ENCODE peak calls at places on chromosomes 16 and 17, in eight cellular contexts. One of them, this sample, is unnamed.

GRCh38 chr17:1882836-1883235 is 53.0 kb downstream of the RPA1 start:
- DNase-seq in GM12865: peak
- DNase-seq in progenitor cell of endocrine pancreas: no peak
- DNase-seq in neural crest cell: no peak
- DNase-seq in HFFc6: peak
- DNase-seq in CD8-positive, alpha-beta T cell: peak
- DNase-seq in fibroblast of lung: peak
- DNase-seq in foreskin fibroblast: peak
- DNase-seq in this sample: no peak

GRCh38 chr17:8857919-8858318 is 9.6 kb downstream of the PIK3R6 start:
- DNase-seq in fibroblast of lung: peak
- DNase-seq in HFFc6: no peak
- DNase-seq in CD8-positive, alpha-beta T cell: no peak
- DNase-seq in foreskin fibroblast: peak
- DNase-seq in progenitor cell of endocrine pancreas: no peak
- DNase-seq in neural crest cell: no peak
- DNase-seq in GM12865: peak
- DNase-seq in this sample: no peak

GRCh38 chr16:71846443-71846842 is 667 bp downstream of the ATXN1L start:
- DNase-seq in GM12865: peak
- DNase-seq in progenitor cell of endocrine pancreas: no peak
- DNase-seq in fibroblast of lung: peak
- DNase-seq in foreskin fibroblast: peak
- DNase-seq in CD8-positive, alpha-beta T cell: peak
- DNase-seq in neural crest cell: no peak
- DNase-seq in HFFc6: no peak
- DNase-seq in this sample: no peak

GRCh38 chr17:83148317-83149044 is 69.1 kb downstream of the METRNL start:
- DNase-seq in HFFc6: no peak
- DNase-seq in fibroblast of lung: no peak
- DNase-seq in CD8-positive, alpha-beta T cell: no peak
- DNase-seq in GM12865: no peak
- DNase-seq in neural crest cell: no peak
- DNase-seq in foreskin fibroblast: no peak
- DNase-seq in progenitor cell of endocrine pancreas: no peak
- DNase-seq in this sample: peak

GRCh38 chr16:64250866-64251265 is 871.0 kb downstream of the CDH11 start:
- DNase-seq in foreskin fibroblast: peak
- DNase-seq in neural crest cell: no peak
- DNase-seq in CD8-positive, alpha-beta T cell: no peak
- DNase-seq in fibroblast of lung: peak
- DNase-seq in HFFc6: peak
- DNase-seq in progenitor cell of endocrine pancreas: no peak
- DNase-seq in GM12865: no peak
- DNase-seq in this sample: no peak

GRCh38 chr17:83194761-83195329 is 115.4 kb downstream of the METRNL start:
- DNase-seq in CD8-positive, alpha-beta T cell: no peak
- DNase-seq in HFFc6: no peak
- DNase-seq in foreskin fibroblast: peak
- DNase-seq in neural crest cell: no peak
- DNase-seq in GM12865: no peak
- DNase-seq in fibroblast of lung: peak
- DNase-seq in progenitor cell of endocrine pancreas: no peak
- DNase-seq in this sample: peak

GRCh38 chr16:370980-371728 is 816 bp upstream of the MRPL28 start:
- DNase-seq in CD8-positive, alpha-beta T cell: no peak
- DNase-seq in progenitor cell of endocrine pancreas: no peak
- DNase-seq in neural crest cell: no peak
- DNase-seq in foreskin fibroblast: no peak
- DNase-seq in fibroblast of lung: no peak
- DNase-seq in GM12865: no peak
- DNase-seq in HFFc6: no peak
- DNase-seq in this sample: peak

GRCh38 chr17:63973930-63974593 is 1.3 kb upstream of the SCN4A start:
- DNase-seq in CD8-positive, alpha-beta T cell: no peak
- DNase-seq in progenitor cell of endocrine pancreas: no peak
- DNase-seq in fibroblast of lung: peak
- DNase-seq in neural crest cell: no peak
- DNase-seq in HFFc6: peak
- DNase-seq in foreskin fibroblast: peak
- DNase-seq in GM12865: no peak
- DNase-seq in this sample: no peak

GRCh38 chr16:80628254-80628653 is 87.5 kb downstream of the DYNLRB2 start:
- DNase-seq in GM12865: no peak
- DNase-seq in progenitor cell of endocrine pancreas: no peak
- DNase-seq in HFFc6: no peak
- DNase-seq in foreskin fibroblast: no peak
- DNase-seq in CD8-positive, alpha-beta T cell: no peak
- DNase-seq in fibroblast of lung: no peak
- DNase-seq in neural crest cell: no peak
- DNase-seq in this sample: no peak

GRCh38 chr17:19426631-19427030 is 15.6 kb downstream of the RNF112 start:
- DNase-seq in fibroblast of lung: no peak
- DNase-seq in CD8-positive, alpha-beta T cell: no peak
- DNase-seq in neural crest cell: no peak
- DNase-seq in GM12865: no peak
- DNase-seq in progenitor cell of endocrine pancreas: no peak
- DNase-seq in foreskin fibroblast: no peak
- DNase-seq in HFFc6: no peak
- DNase-seq in this sample: no peak

GRCh38 chr17:72479113-72479512 is 358.3 kb downstream of the SOX9 start:
- DNase-seq in HFFc6: no peak
- DNase-seq in progenitor cell of endocrine pancreas: no peak
- DNase-seq in GM12865: peak
- DNase-seq in CD8-positive, alpha-beta T cell: no peak
- DNase-seq in neural crest cell: no peak
- DNase-seq in foreskin fibroblast: no peak
- DNase-seq in fibroblast of lung: no peak
- DNase-seq in this sample: no peak
- TF ChIP-seq CTCF in HFFc6: peak
- TF ChIP-seq CTCF in progenitor cell of endocrine pancreas: peak
- TF ChIP-seq CTCF in GM12865: peak
- TF ChIP-seq CTCF in CD8-positive, alpha-beta T cell: no peak
- TF ChIP-seq CTCF in neural crest cell: no peak
- TF ChIP-seq CTCF in foreskin fibroblast: no peak
- TF ChIP-seq CTCF in fibroblast of lung: no peak
- TF ChIP-seq CTCF in this sample: no peak

GRCh38 chr17:29042679-29043538 is at the start of gene PIPOX:
- DNase-seq in neural crest cell: no peak
- DNase-seq in progenitor cell of endocrine pancreas: no peak
- DNase-seq in foreskin fibroblast: peak
- DNase-seq in fibroblast of lung: peak
- DNase-seq in GM12865: peak
- DNase-seq in HFFc6: no peak
- DNase-seq in CD8-positive, alpha-beta T cell: no peak
- DNase-seq in this sample: peak
- TF ChIP-seq CTCF in neural crest cell: peak
- TF ChIP-seq CTCF in progenitor cell of endocrine pancreas: no peak
- TF ChIP-seq CTCF in foreskin fibroblast: no peak
- TF ChIP-seq CTCF in fibroblast of lung: no peak
- TF ChIP-seq CTCF in GM12865: no peak
- TF ChIP-seq CTCF in HFFc6: no peak
- TF ChIP-seq CTCF in CD8-positive, alpha-beta T cell: no peak
- TF ChIP-seq CTCF in this sample: no peak

DNA sequence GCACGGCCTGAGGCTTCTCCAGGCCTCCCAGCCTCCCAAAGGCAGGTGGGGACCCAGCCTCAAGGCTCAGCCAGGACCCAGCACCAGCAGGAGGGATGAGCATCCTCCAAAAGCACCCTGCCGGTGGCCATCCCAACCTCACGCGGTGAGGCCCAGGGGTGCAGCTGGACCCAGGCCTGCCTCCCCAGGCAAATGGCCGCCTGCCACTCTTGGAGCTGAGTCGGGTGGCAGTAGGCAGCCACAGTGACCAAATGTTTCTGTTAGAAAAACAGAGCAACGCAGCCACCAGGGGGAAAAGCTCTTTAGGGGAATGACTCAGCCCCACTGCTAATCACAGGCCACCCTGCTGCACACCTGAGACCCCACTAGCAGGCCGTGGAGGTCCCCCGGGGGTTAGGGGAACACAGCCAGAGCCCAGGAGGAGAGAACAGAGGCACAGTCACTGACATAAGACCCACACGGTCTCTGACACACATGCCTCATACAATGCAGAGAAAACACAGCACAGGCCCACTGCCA is 12.5 kb downstream of the BCAR1 start:
- DNase-seq in fibroblast of lung: no peak
- DNase-seq in GM12865: no peak
- DNase-seq in foreskin fibroblast: peak
- DNase-seq in HFFc6: peak
- DNase-seq in progenitor cell of endocrine pancreas: no peak
- DNase-seq in CD8-positive, alpha-beta T cell: no peak
- DNase-seq in neural crest cell: no peak
- DNase-seq in this sample: no peak
- TF ChIP-seq CTCF in fibroblast of lung: peak
- TF ChIP-seq CTCF in GM12865: no peak
- TF ChIP-seq CTCF in foreskin fibroblast: peak
- TF ChIP-seq CTCF in HFFc6: peak
- TF ChIP-seq CTCF in progenitor cell of endocrine pancreas: no peak
- TF ChIP-seq CTCF in CD8-positive, alpha-beta T cell: no peak
- TF ChIP-seq CTCF in neural crest cell: peak
- TF ChIP-seq CTCF in this sample: no peak

DNA sequence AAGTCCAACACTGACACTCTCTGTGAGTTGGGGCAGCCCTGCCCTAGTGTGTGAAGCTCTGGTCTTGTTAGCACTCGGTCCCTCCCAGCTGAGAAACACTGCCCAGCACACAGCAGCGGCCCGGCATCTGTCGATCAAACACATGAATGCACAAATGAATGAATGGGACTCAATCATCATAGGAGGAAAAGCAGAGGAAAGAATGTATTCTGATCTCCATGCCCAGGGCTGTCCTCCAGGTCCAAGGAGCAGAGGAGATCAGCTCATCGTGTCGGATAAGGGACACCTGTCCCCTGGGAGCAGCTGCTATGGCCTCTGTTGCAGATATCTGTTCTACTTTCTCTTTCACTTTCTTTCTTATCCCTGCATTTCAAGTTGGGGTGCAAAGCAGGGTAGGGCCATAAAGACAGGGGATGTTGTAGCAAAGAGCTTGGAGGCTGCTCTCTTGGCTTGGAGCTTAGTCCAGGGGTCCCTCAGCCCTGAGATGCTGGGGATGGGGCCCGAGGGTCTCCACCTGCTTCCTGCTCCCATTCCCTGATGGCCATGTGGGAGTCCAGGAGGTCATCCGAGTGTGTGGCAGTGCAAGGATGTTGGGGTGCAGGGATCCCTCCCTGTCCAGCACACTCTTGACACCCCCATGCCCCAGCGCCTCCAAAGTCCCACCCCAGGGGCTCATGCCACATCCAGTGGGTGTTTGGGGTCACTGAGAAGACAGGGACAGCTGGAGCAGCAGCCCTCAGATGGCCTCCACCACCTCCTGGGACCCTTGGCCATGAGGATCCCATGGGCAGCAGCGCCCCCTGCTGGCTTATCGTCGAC is 88.2 kb downstream of the IRF8 start:
- DNase-seq in fibroblast of lung: no peak
- DNase-seq in neural crest cell: peak
- DNase-seq in CD8-positive, alpha-beta T cell: peak
- DNase-seq in HFFc6: no peak
- DNase-seq in GM12865: peak
- DNase-seq in progenitor cell of endocrine pancreas: peak
- DNase-seq in foreskin fibroblast: no peak
- DNase-seq in this sample: no peak
- TF ChIP-seq CTCF in fibroblast of lung: no peak
- TF ChIP-seq CTCF in neural crest cell: peak
- TF ChIP-seq CTCF in CD8-positive, alpha-beta T cell: peak
- TF ChIP-seq CTCF in HFFc6: peak
- TF ChIP-seq CTCF in GM12865: peak
- TF ChIP-seq CTCF in progenitor cell of endocrine pancreas: peak
- TF ChIP-seq CTCF in foreskin fibroblast: no peak
- TF ChIP-seq CTCF in this sample: peak

GRCh38 chr16:88534731-88535141 is 35.5 kb upstream of the ZC3H18 start:
- DNase-seq in progenitor cell of endocrine pancreas: peak
- DNase-seq in GM12865: peak
- DNase-seq in HFFc6: peak
- DNase-seq in foreskin fibroblast: peak
- DNase-seq in neural crest cell: no peak
- DNase-seq in fibroblast of lung: peak
- DNase-seq in CD8-positive, alpha-beta T cell: peak
- DNase-seq in this sample: no peak

GRCh38 chr16:88532434-88533241 is 37.6 kb upstream of the ZC3H18 start:
- DNase-seq in fibroblast of lung: no peak
- DNase-seq in progenitor cell of endocrine pancreas: peak
- DNase-seq in HFFc6: no peak
- DNase-seq in foreskin fibroblast: no peak
- DNase-seq in neural crest cell: no peak
- DNase-seq in CD8-positive, alpha-beta T cell: no peak
- DNase-seq in GM12865: no peak
- DNase-seq in this sample: no peak

GRCh38 chr16:88533381-88533831 is 36.8 kb upstream of the ZC3H18 start:
- DNase-seq in progenitor cell of endocrine pancreas: peak
- DNase-seq in foreskin fibroblast: peak
- DNase-seq in neural crest cell: no peak
- DNase-seq in GM12865: no peak
- DNase-seq in CD8-positive, alpha-beta T cell: no peak
- DNase-seq in fibroblast of lung: peak
- DNase-seq in HFFc6: peak
- DNase-seq in this sample: no peak

GRCh38 chr16:88535181-88535856 is 34.9 kb upstream of the ZC3H18 start:
- DNase-seq in GM12865: no peak
- DNase-seq in progenitor cell of endocrine pancreas: no peak
- DNase-seq in neural crest cell: no peak
- DNase-seq in HFFc6: no peak
- DNase-seq in CD8-positive, alpha-beta T cell: no peak
- DNase-seq in foreskin fibroblast: no peak
- DNase-seq in fibroblast of lung: no peak
- DNase-seq in this sample: no peak

DNA sequence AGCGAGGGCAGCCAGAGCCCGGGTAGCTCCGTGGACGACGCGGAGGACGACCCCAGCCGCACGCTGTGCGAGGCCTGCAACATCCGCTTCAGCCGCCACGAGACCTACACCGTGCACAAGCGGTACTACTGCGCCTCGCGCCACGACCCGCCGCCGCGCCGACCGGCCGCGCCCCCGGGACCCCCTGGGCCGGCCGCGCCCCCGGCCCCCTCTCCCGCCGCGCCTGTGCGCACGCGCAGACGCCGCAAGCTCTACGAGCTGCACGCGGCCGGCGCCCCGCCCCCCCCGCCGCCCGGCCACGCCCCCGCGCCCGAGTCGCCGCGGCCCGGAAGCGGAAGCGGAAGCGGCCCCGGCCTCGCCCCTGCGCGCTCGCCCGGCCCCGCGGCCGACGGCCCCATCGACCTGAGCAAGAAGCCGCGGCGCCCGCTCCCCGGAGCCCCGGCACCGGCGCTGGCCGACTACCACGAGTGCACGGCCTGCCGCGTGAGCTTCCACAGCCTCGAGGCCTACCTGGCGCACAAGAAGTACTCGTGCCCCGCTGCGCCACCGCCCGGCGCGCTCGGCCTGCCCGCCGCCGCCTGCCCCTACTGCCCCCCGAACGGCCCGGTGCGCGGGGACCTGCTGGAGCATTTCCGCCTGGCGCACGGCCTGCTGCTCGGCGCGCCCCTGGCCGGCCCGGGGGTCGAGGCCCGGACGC is 36.1 kb upstream of the ZC3H18 start:
- DNase-seq in fibroblast of lung: peak
- DNase-seq in HFFc6: peak
- DNase-seq in foreskin fibroblast: peak
- DNase-seq in neural crest cell: peak
- DNase-seq in progenitor cell of endocrine pancreas: peak
- DNase-seq in CD8-positive, alpha-beta T cell: peak
- DNase-seq in GM12865: peak
- DNase-seq in this sample: peak
- TF ChIP-seq CTCF in fibroblast of lung: no peak
- TF ChIP-seq CTCF in HFFc6: no peak
- TF ChIP-seq CTCF in foreskin fibroblast: no peak
- TF ChIP-seq CTCF in neural crest cell: no peak
- TF ChIP-seq CTCF in progenitor cell of endocrine pancreas: no peak
- TF ChIP-seq CTCF in CD8-positive, alpha-beta T cell: no peak
- TF ChIP-seq CTCF in GM12865: peak
- TF ChIP-seq CTCF in this sample: no peak

This sample was measured in CD14-positive monocyte.